ENCODE peak calls at places on chromosomes 11 and 22, in five cellular contexts. P is stomach, U is esophagus squamous epithelium, C is adrenal gland, M is A549. E is an unnamed sample.

GRCh38 chr11:2663915-2664314 is 35.9 kb downstream of the KCNQ1OT1 start:
- DNase-seq in P (peak), U (no peak), C (peak), M (no peak), E (no peak)

GRCh38 chr22:37657590-37658132 is 862 bp upstream of the PDXP start:
- DNase-seq in P (no peak), U (no peak), C (peak), M (no peak), E (no peak)

GRCh38 chr11:104433751-104434150 is 269.8 kb upstream of the PDGFD start:
- DNase-seq in P (no peak), U (no peak), C (no peak), M (no peak), E (no peak)

GRCh38 chr11:19437760-19438159 is 197.0 kb upstream of the E2F8 start:
- DNase-seq in P (no peak), U (no peak), C (no peak), M (peak), E (no peak)

GRCh38 chr22:35393116-35394010 is 6.6 kb upstream of the MCM5 start:
- DNase-seq in P (no peak), U (no peak), C (no peak), M (no peak), E (no peak)

GRCh38 chr11:60905551-60906113 is 753 bp downstream of the PRPF19 start:
- DNase-seq in P (no peak), U (no peak), C (peak), M (no peak), E (peak)

GRCh38 chr11:6027501-6027900 is 3.1 kb downstream of the OR56A1 start:
- DNase-seq in P (no peak), U (no peak), C (no peak), M (no peak), E (no peak)

GRCh38 chr11:128695539-128696221 is 1.8 kb downstream of the FLI1 start:
- DNase-seq in P (no peak), U (no peak), C (peak), M (no peak), E (no peak)

GRCh38 chr11:2789791-2790580 is 90.2 kb upstream of the KCNQ1OT1 start:
- DNase-seq in P (peak), U (no peak), C (peak), M (no peak), E (no peak)

GRCh38 chr11:112195906-112196305 is 20.6 kb downstream of the BCO2 start:
- DNase-seq in P (no peak), U (no peak), C (no peak), M (no peak), E (no peak)

GRCh38 chr11:67998150-67999045 is 5.5 kb downstream of the UNC93B1 start:
- DNase-seq in P (no peak), U (no peak), C (no peak), M (no peak), E (no peak)

GRCh38 chr22:30843245-30843644 is 125.3 kb downstream of the MORC2 start:
- DNase-seq in P (peak), U (no peak), C (no peak), M (no peak), E (no peak)

GRCh38 chr11:95767498-95767897 is 22.1 kb downstream of the FAM76B start:
- DNase-seq in P (no peak), U (no peak), C (no peak), M (no peak), E (peak)

GRCh38 chr11:2186669-2187266 is 15.2 kb upstream of the TH start:
- DNase-seq in P (peak), U (no peak), C (peak), M (peak), E (peak)

GRCh38 chr11:126669416-126669815 is 313.9 kb downstream of the ST3GAL4 start:
- DNase-seq in P (no peak), U (no peak), C (no peak), M (no peak), E (no peak)

GRCh38 chr22:42648368-42649260 is 578 bp downstream of the CYB5R3 start:
- DNase-seq in P (peak), U (no peak), C (peak), M (peak), E (peak)

GRCh38 chr11:59429924-59430516 is 3.8 kb upstream of the OR5A2 start:
- DNase-seq in P (no peak), U (no peak), C (peak), M (peak), E (peak)

GRCh38 chr11:118996926-118997626 is 862 bp upstream of the CENATAC start:
- DNase-seq in P (no peak), U (no peak), C (no peak), M (peak), E (peak)

GRCh38 chr11:126989942-126990715 is 10.4 kb downstream of the KIRREL3 start:
- DNase-seq in P (peak), U (no peak), C (peak), M (peak), E (peak)

GRCh38 chr11:36030707-36031365 is 87.0 kb downstream of the LDLRAD3 start:
- DNase-seq in P (no peak), U (no peak), C (no peak), M (no peak), E (no peak)

GRCh38 chr11:77633856-77634425 is 3.7 kb downstream of the CLNS1A start:
- DNase-seq in P (no peak), U (no peak), C (peak), M (no peak), E (no peak)

GRCh38 chr11:65834202-65834601 is 439 bp downstream of the SNX32 start:
- DNase-seq in P (no peak), U (no peak), C (no peak), M (no peak), E (peak)

GRCh38 chr11:2306971-2307732 is 5.3 kb downstream of the TSPAN32 start:
- DNase-seq in P (no peak), U (no peak), C (no peak), M (no peak), E (no peak)

GRCh38 chr11:15327786-15328231 is 213.1 kb downstream of the INSC start:
- DNase-seq in P (peak), U (no peak), C (peak), M (peak), E (peak)

GRCh38 chr11:47415949-47416472 is 7.6 kb downstream of the SLC39A13 start:
- DNase-seq in P (peak), U (no peak), C (peak), M (peak), E (no peak)

GRCh38 chr11:111778047-111778558 is 11.9 kb upstream of the PPP2R1B start:
- DNase-seq in P (no peak), U (no peak), C (no peak), M (no peak), E (no peak)

GRCh38 chr22:27420817-27421361 is 380.7 kb downstream of the MN1 start:
- DNase-seq in P (peak), U (no peak), C (peak), M (no peak), E (no peak)

GRCh38 chr11:62593434-62594044 is 2.2 kb upstream of the TUT1 start:
- DNase-seq in P (peak), U (no peak), C (peak), M (peak), E (peak)

GRCh38 chr11:70005107-70005818 is 72.9 kb upstream of the ANO1 start:
- DNase-seq in P (no peak), U (no peak), C (no peak), M (no peak), E (no peak)

DNA sequence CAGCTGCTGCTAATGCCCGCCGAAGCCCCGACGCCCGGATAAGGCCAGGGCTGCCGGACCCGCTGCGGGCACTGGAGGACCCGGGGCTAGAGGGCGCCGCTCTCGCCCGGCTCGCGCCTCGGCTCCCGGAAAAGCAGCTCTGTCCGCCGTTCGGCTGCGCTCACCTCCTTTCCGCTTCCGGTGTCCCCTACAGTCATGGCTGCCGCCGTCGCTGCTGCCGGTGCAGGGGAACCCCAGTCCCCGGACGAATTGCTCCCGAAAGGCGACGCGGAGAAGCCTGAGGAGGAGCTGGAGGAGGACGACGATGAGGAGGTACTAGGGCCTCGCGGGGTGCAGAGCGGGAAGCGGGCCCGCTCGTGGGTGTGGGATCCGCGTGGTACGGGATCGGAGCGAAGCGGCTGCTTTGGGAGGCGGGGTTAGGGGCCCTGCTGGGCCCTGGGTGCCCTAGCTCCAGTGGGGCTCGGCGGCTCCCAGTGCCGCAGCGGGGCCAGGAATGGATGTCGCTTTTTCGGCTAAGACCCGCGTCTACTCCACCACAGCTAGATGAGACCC is at the start of gene TOMM22:
- DNase-seq in P (peak), U (peak), C (peak), M (peak), E (peak)
- TF ChIP-seq POLR2A in P (no peak), U (peak), C (no peak), M (peak), E (peak)

GRCh38 chr11:110469101-110469500 is 39.4 kb downstream of the FDX1 start:
- DNase-seq in P (no peak), U (no peak), C (no peak), M (no peak), E (no peak)

GRCh38 chr11:110467556-110467955 is 37.8 kb downstream of the FDX1 start:
- DNase-seq in P (no peak), U (no peak), C (no peak), M (no peak), E (no peak)

GRCh38 chr11:110471315-110471714 is 41.6 kb downstream of the FDX1 start:
- DNase-seq in P (no peak), U (no peak), C (no peak), M (no peak), E (no peak)

GRCh38 chr11:110470716-110471115 is 41.0 kb downstream of the FDX1 start:
- DNase-seq in P (no peak), U (no peak), C (no peak), M (no peak), E (no peak)

DNA sequence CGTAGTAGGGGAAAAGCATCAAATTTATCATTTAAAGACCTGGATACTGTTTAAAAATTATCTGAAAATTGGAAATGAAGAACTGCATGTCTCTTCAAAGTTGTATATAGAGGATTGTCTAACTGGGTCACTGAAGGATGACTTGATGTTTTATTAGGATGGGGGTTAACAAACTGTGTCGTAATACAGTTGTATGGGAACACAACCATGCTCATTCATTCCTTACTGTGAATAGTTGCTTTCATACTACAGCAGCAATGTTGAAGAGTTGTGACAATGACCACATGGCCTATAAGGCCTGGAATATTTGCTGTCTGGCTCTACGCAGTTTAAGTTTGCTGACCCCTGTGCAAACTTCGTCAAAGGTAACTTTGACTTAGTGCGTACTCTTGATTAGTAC is 38.3 kb downstream of the FDX1 start:
- DNase-seq in P (no peak), U (no peak), C (no peak), M (no peak), E (no peak)
- TF ChIP-seq POLR2A in P (no peak), U (no peak), C (no peak), M (no peak), E (no peak)

DNA sequence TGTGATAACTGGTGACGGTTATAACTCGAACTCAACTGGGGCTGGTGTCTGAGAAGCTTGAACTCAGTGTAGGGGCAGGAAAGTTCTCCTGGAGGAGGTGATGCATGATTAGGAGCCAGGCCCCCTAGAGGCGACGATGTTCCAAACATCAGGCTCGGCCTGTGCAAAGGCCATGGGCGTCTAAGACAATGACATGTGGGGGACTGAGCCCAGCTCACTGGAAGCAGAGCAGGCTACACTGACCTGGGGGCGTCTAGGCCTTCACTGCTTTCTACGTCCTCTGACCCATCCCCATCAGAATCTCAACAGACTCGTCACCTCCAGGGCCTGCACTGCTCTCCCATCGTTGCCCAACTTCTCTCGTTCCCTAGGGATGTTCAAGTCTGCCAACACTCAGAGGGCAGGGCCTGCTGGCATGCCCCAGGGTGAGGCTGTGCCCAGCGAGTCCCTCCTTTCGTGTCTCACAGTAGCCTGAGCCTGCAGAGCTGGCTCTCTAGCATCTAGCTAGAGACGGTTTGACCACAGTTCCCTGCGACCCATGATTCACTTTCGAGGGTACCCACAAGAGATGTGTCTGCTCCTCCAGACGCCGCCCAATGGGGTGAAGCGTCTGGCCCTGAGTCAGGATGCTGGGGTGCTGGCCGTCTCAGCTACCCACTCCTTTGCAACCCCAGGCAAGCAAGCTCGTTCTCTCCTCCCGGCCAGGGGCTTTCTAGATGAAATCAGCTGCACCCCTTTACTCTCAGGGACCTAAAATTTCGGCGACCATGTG is 1.1 kb upstream of the ATG16L2 start:
- DNase-seq in P (peak), U (no peak), C (peak), M (peak), E (peak)
- TF ChIP-seq POLR2A in P (no peak), U (no peak), C (no peak), M (no peak), E (no peak)

DNA sequence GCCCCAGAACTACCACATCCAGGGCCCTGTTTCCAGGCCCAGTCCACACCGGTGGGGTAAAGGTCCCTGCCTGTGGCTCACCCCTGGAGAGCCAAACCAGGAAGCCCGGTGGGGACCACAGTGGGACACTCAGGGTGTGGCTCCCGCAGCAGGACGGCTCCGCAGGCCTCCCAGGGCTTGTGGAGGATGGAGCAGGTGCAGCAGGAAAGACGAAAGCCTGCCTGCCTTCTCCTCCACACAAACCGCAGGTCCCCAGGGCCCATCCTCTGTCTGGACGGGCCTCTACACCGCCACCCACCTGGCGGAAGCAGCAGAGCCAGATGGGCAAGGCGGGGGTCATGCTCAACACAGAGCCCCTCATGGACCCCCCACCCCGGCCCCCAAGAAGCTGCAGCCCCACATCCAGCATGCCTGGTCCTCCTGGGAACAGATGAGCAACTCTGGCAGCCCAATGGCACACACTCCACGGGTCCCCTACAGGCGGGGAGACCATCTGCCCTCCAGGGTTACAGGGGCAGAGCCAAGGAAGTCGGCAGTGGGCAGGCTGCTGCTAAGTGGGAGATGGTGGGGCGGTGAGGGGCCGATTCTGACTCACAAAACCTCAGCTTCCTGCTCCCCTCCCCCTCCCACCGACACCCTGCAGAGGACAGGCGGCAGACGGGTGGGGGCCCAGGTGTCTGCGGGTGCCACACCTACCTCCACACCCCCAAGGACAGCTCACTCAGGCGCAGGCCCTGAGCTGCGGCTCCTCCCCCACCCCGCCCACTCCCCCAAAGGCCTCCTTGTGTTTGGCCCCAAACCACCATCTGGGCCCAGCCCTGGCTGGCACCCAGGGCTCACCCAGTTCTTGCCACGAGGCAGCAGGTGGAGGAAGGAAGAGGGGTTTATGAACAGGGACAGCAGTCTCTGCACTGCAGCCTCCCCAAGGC is 5.2 kb downstream of the SBF1 start:
- DNase-seq in P (peak), U (peak), C (peak), M (no peak), E (peak)
- TF ChIP-seq POLR2A in P (no peak), U (no peak), C (no peak), M (no peak), E (no peak)

DNA sequence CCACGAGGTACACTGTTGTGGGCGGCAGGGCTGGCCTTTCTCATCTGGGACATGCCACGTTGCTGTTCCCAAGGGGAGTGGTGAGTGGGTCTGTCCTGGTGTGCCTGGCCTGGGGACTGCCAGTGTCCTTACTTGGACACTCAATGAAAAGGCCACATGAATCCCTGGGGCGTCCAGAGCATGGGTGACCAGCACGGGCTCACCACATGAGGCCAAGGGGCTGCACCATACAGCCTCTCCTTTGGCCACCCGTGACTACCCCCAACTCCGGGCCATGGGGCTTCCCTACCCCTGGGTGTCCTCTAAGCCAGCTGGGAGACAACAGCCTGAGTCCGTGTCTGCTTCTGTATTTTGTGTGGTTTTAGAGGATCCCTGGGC is 20.2 kb upstream of the TXNRD2 start:
- DNase-seq in P (no peak), U (no peak), C (no peak), M (no peak), E (no peak)
- TF ChIP-seq POLR2A in P (no peak), U (no peak), C (no peak), M (no peak), E (no peak)

E was measured in erythroblast.